ENCODE peak calls at places on chromosomes 5 and 9, in five cellular contexts. H, B, C, Z and N are unnamed samples.

GRCh38 chr9:79395691-79396558 is 175.8 kb upstream of the TLE4 start:
- DNase-seq in H (no peak), B (peak; percentile 11), C (no peak), Z (no peak), N (no peak)

GRCh38 chr9:71253021-71253420 is 131.6 kb upstream of the TRPM3 start:
- DNase-seq in H (no peak), B (no peak), C (no peak), Z (no peak), N (no peak)

GRCh38 chr5:180201051-180201987 is 7.7 kb downstream of the RASGEF1C start:
- DNase-seq in H (no peak), B (no peak), C (no peak), Z (no peak), N (no peak)

GRCh38 chr5:35282805-35283204 is 52.5 kb upstream of the PRLR start:
- DNase-seq in H (no peak), B (no peak), C (no peak), Z (no peak), N (no peak)

GRCh38 chr5:41335596-41335995 is 122.3 kb upstream of the C6 start:
- DNase-seq in H (no peak), B (no peak), C (no peak), Z (no peak), N (no peak)

GRCh38 chr5:93890657-93891056 is 149.3 kb upstream of the POU5F2 start:
- DNase-seq in H (no peak), B (peak; percentile 73), C (no peak), Z (no peak), N (no peak)

GRCh38 chr9:98686961-98687855 is 21.5 kb downstream of the GABBR2 start:
- DNase-seq in H (no peak), B (no peak), C (no peak), Z (no peak), N (no peak)

GRCh38 chr9:128470560-128470959 is 14.8 kb downstream of the ODF2 start:
- DNase-seq in H (no peak), B (peak; percentile 54), C (peak; percentile 81), Z (no peak), N (no peak)

GRCh38 chr9:121226186-121226585 is 24.5 kb upstream of the RAB14 start:
- DNase-seq in H (no peak), B (peak; percentile 39), C (no peak), Z (no peak), N (no peak)

GRCh38 chr5:139767960-139768359 is 27.6 kb upstream of the PSD2 start:
- DNase-seq in H (peak; percentile 49), B (no peak), C (no peak), Z (no peak), N (no peak)

GRCh38 chr9:121830441-121831140 is 179.2 kb downstream of the DAB2IP start:
- DNase-seq in H (no peak), B (peak; percentile 17), C (no peak), Z (peak; percentile 12), N (no peak)

GRCh38 chr9:91179237-91180138 is 182.2 kb downstream of the AUH start:
- DNase-seq in H (no peak), B (peak; percentile 84), C (peak; percentile 49), Z (no peak), N (peak; percentile 28)

GRCh38 chr9:133767008-133767407 is 28.9 kb upstream of the SARDH start:
- DNase-seq in H (no peak), B (no peak), C (no peak), Z (no peak), N (no peak)

GRCh38 chr5:151150484-151151262 is 6.9 kb downstream of the ANXA6 start:
- DNase-seq in H (no peak), B (peak; percentile 21), C (no peak), Z (no peak), N (no peak)

GRCh38 chr5:91219803-91220371 is 163.2 kb downstream of the ARRDC3 start:
- DNase-seq in H (peak; percentile 26), B (no peak), C (no peak), Z (no peak), N (no peak)

GRCh38 chr5:180801596-180802324 is 846 bp downstream of the MGAT1 start:
- DNase-seq in H (no peak), B (no peak), C (no peak), Z (no peak), N (peak; percentile 20)

GRCh38 chr5:167720676-167721260 is 570.7 kb upstream of the WWC1 start:
- DNase-seq in H (no peak), B (peak; percentile 85), C (no peak), Z (no peak), N (no peak)

GRCh38 chr5:1208743-1209551 is 7.6 kb downstream of the SLC6A19 start:
- DNase-seq in H (peak; percentile 26), B (peak; percentile 2), C (no peak), Z (peak; percentile 88), N (no peak)

GRCh38 chr5:20276061-20276958 is 288.3 kb upstream of the CDH18 start:
- DNase-seq in H (no peak), B (peak; percentile 96), C (no peak), Z (no peak), N (no peak)

GRCh38 chr9:122347348-122348287 is 23.2 kb upstream of the PTGS1 start:
- DNase-seq in H (no peak), B (peak; percentile 34), C (peak; percentile 15), Z (no peak), N (no peak)

GRCh38 chr5:83924171-83924570 is 203.5 kb upstream of the HAPLN1 start:
- DNase-seq in H (no peak), B (peak; percentile 93), C (no peak), Z (no peak), N (no peak)

GRCh38 chr5:54656261-54656728 is 138.7 kb downstream of the SNX18 start:
- DNase-seq in H (peak; percentile 43), B (peak; percentile 70), C (no peak), Z (no peak), N (no peak)

GRCh38 chr5:133848306-133848924 is 120.0 kb downstream of the C5orf15 start:
- DNase-seq in H (no peak), B (peak; percentile 40), C (no peak), Z (no peak), N (no peak)

GRCh38 chr5:93603191-93603590 is 20.2 kb downstream of the NR2F1 start:
- DNase-seq in H (no peak), B (peak; percentile 47), C (no peak), Z (no peak), N (no peak)

GRCh38 chr9:4887556-4887955 is 94.8 kb downstream of the RCL1 start:
- DNase-seq in H (peak; percentile 60), B (peak; percentile 70), C (peak; percentile 90), Z (no peak), N (no peak)

GRCh38 chr5:134543820-134544692 is 18.6 kb downstream of the JADE2 start:
- DNase-seq in H (peak; percentile 29), B (no peak), C (no peak), Z (no peak), N (no peak)

GRCh38 chr5:96146675-96147074 is 185.0 kb upstream of the ELL2 start:
- DNase-seq in H (no peak), B (peak; percentile 78), C (no peak), Z (no peak), N (no peak)

GRCh38 chr5:180494510-180495181 is 467 bp downstream of the CNOT6 start:
- DNase-seq in H (peak; percentile 48), B (peak; percentile 18), C (peak; percentile 74), Z (peak; percentile 83), N (peak; percentile 60)

GRCh38 chr5:76145945-76146344 is 62.8 kb downstream of the SV2C start:
- DNase-seq in H (no peak), B (peak; percentile 1), C (no peak), Z (no peak), N (no peak)
- TF ChIP-seq CTCF in H (no peak), B (no peak), C (no peak), Z (peak; percentile 36), N (no peak)

GRCh38 chr9:111828193-111828592 is 33.5 kb upstream of the SHOC1 start:
- DNase-seq in H (no peak), B (peak; percentile 11), C (no peak), Z (no peak), N (no peak)
- TF ChIP-seq CTCF in H (no peak), B (no peak), C (no peak), Z (peak; percentile 61), N (no peak)

DNA sequence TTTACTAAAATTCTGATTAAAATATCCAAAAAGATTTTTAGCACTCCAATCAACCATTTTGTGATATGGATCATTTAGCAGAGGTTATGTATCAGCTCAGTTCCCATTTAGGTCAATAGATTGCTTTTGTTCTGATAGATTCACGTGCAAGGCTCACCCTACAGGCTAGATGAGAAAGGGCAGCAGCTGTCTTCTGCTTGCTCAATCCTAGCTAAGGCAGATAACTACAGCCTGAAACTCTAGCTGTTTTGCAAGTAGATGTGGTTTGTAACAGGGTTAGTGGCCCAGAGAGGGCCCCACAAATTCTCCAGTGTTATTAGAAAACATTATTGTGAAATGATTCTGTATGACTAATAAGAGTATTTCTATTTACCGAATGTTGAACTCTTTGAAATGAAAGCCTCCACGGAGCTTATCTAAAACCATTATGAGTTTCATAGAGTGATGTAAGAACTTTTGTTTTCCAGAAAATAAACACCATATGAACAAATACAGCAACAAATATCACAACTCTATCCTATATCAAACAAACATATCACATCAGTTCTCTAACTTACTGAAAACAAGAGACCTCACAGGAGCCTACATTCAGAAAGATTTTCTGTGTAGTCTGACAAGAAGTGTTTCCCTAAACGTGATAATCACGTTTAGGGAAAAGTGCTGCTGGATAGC is 841.9 kb upstream of the ACO1 start:
- DNase-seq in H (no peak), B (peak; percentile 31), C (no peak), Z (no peak), N (no peak)
- TF ChIP-seq CTCF in H (no peak), B (no peak), C (no peak), Z (peak; percentile 69), N (no peak)

GRCh38 chr5:170069512-170069911 is 36.2 kb upstream of the FOXI1 start:
- DNase-seq in H (no peak), B (no peak), C (no peak), Z (no peak), N (no peak)

GRCh38 chr5:170067574-170068170 is 38.0 kb upstream of the FOXI1 start:
- DNase-seq in H (no peak), B (no peak), C (no peak), Z (no peak), N (no peak)

GRCh38 chr5:170071748-170072147 is 33.9 kb upstream of the FOXI1 start:
- DNase-seq in H (no peak), B (no peak), C (no peak), Z (no peak), N (no peak)

GRCh38 chr5:170067152-170067551 is 38.5 kb upstream of the FOXI1 start:
- DNase-seq in H (no peak), B (no peak), C (no peak), Z (no peak), N (no peak)

DNA sequence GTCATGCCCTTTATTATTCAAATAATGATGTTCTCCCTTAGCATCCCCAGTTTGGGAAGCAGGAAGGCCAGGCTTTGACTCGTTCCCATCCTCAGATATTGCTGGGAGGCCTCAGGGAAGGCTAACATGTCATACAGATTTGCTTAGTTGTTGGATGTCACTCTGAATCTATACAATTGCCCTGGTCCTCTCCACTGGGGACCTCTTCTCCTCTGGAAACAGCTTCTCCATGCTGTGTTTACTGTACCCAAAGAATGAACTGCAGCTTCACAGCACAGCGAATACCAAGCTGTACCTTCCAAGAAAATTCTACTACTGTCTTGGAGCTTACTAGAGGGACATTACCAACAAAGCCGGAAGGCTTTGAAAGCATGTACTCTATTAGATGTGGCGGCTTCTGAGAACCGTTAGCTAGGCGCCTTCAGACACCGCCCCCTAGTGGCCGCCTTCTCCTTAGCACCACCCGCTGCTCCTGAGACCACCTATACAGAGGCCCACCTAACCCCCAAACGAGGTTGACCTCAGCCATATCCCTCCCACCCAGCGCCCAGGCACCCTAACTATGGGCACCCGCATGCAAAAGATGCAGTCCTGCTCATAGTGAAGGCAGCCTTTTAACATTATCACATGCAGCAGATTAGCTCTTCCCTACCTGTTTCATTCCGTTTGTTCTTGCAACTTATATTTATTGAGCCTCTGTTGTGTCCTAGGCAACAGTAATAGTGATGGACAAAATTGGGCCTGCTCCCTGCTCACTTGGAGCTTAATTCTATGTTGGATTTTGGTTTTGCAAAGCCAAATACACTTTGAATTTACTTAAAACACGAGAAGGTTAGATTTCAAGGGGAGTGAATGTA is 34.9 kb upstream of the FOXI1 start:
- DNase-seq in H (no peak), B (peak; percentile 36), C (no peak), Z (no peak), N (peak; percentile 52)
- TF ChIP-seq CTCF in H (peak; percentile 68), B (peak; percentile 58), C (peak; percentile 11), Z (peak; percentile 89), N (peak; percentile 85)